ENCODE peak calls at places on chromosomes 3 and 15, in eight cellular contexts. F is AG10803, R is endothelial cell, G is GM12865, I is spleen, K is HFFc6, D is lung, Z is lower lobe of right lung. U is an unnamed sample.

GRCh38 chr3:115512565-115513410 is 110.5 kb upstream of the GAP43 start:
- DNase-seq in I (no peak), G (peak; percentile 11), Z (peak; percentile 48), R (peak; percentile 56), F (peak; percentile 16), D (no peak), K (no peak), U (peak; percentile 71)

GRCh38 chr3:12289562-12289961 is 692 bp downstream of the PPARG start:
- DNase-seq in R (no peak), Z (no peak), I (no peak), G (no peak), F (no peak), D (no peak), K (no peak), U (no peak)

GRCh38 chr3:165742351-165742750 is 94.9 kb downstream of the BCHE start:
- DNase-seq in I (no peak), Z (no peak), F (no peak), G (no peak), K (no peak), D (no peak), R (no peak), U (no peak)

GRCh38 chr3:128076465-128076782 is 24.2 kb downstream of the SEC61A1 start:
- DNase-seq in I (no peak), G (no peak), F (no peak), K (no peak), D (no peak), Z (peak; percentile 61), R (no peak), U (no peak)

GRCh38 chr3:11434017-11434526 is 161.9 kb downstream of the ATG7 start:
- DNase-seq in G (no peak), K (peak; percentile 73), F (peak; percentile 94), I (no peak), Z (no peak), D (peak; percentile 35), R (no peak), U (no peak)

GRCh38 chr15:67738056-67738455 is 87.3 kb upstream of the SKOR1 start:
- DNase-seq in D (no peak), G (no peak), Z (no peak), K (no peak), I (no peak), F (no peak), R (no peak), U (no peak)

GRCh38 chr3:57959407-57960173 is 48.6 kb upstream of the FLNB start:
- DNase-seq in F (no peak), I (no peak), D (no peak), Z (no peak), G (no peak), K (no peak), R (no peak), U (no peak)

GRCh38 chr15:75840659-75841058 is 2.6 kb upstream of the UBE2Q2 start:
- DNase-seq in Z (no peak), F (peak; percentile 72), K (peak; percentile 53), D (no peak), R (no peak), I (no peak), G (no peak), U (no peak)

GRCh38 chr3:194130807-194131589 is 5.0 kb upstream of the HES1 start:
- DNase-seq in G (peak; percentile 92), K (no peak), F (peak; percentile 50), D (peak; percentile 35), R (no peak), Z (no peak), I (no peak), U (no peak)

GRCh38 chr3:195895900-195896360 is 12.4 kb downstream of the TNK2 start:
- DNase-seq in Z (peak; percentile 88), D (peak; percentile 63), G (peak; percentile 68), R (no peak), I (peak; percentile 96), K (peak; percentile 25), F (no peak), U (peak; percentile 66)

GRCh38 chr3:195896361-195897080 is 11.8 kb downstream of the TNK2 start:
- DNase-seq in Z (no peak), G (no peak), R (no peak), F (peak; percentile 84), I (no peak), K (peak; percentile 84), D (no peak), U (no peak)

GRCh38 chr3:195899701-195900425 is 8.5 kb downstream of the TNK2 start:
- DNase-seq in K (no peak), G (no peak), R (no peak), D (no peak), Z (peak; percentile 39), I (peak; percentile 75), F (no peak), U (no peak)

GRCh38 chr3:195897081-195897852 is 11.1 kb downstream of the TNK2 start:
- DNase-seq in I (peak; percentile 79), F (peak; percentile 59), R (no peak), K (peak; percentile 79), G (no peak), Z (no peak), D (no peak), U (no peak)

DNA sequence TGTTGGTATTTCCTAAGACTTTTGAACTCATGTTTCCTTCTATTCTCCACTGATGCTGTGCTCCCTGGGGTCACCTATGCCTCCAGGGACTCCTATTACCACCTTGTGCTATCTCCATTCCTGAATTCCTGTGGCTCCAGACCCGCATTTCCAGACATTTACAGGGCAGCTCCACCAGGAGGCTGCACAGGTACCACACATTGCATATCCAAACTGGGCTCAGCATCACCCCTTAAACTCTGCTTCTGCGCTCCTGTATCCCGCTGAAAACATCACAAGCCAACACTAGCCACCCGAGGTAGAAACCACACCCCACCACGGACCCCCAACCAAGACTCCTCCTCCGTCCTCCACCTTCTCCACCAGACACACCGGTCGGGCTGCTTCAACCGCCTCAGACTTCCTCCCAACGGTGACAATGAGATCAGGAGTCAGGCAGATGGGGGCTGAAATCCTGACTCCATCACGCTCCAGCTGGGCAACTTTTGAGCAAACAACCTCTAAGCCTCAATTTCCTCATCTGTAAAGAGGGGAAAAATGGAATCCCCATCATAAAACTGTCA is 10.4 kb downstream of the TNK2 start:
- DNase-seq in I (peak; percentile 74), G (no peak), R (no peak), Z (no peak), K (no peak), F (no peak), D (no peak), U (peak; percentile 9)
- TF ChIP-seq CTCF in I (no peak), G (no peak), R (no peak), Z (no peak), K (peak; percentile 25), F (no peak), D (no peak), U (no peak)

DNA sequence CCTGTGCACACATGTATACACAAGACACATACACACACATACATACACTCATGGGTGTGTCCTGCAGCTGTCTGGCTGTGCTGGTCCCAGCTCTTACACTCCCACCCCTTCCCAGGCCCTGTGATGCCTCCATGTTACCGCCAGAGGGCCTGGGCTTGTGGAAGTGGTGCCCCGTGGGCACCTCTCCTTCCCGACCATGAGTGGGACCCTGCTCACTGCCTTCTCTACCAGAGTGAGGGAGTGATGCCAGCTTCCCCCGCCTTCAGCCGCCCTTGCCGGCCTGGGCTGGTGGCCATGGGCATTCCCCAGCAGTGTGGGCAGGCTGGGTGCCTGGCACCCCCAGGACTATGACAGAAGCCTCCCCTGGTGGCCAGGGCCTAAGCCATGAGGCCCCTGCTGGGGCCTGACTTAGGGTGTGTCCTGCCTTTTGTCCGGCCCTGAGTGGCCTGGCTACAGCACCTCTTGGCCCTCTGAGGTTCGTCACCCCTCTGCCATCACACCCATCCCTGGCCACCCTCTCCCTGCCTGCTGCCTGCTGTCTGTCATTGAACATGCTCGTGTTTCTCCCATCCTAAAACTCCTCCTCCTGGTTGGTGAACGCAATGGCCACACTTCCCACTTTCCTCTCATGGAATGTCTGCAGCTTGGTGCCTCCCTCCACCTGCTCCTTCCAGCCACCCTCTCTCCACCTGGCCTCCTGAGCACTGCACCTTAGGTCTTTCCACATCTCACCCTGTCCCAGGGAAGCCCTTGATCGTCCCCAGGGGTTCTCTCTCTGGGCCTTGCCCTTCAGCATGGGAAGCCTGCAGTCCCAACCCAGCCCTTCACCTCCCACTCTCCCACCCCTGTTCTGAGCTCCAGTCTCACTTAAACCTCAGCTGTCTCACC is 14.6 kb downstream of the HDAC11 start:
- DNase-seq in D (no peak), K (peak; percentile 27), I (peak; percentile 72), Z (peak; percentile 48), R (peak; percentile 62), G (peak; percentile 46), F (peak; percentile 36), U (peak; percentile 55)
- TF ChIP-seq CTCF in D (no peak), K (peak; percentile 80), I (peak; percentile 63), Z (peak; percentile 42), R (peak; percentile 69), G (peak; percentile 69), F (peak; percentile 66), U (peak; percentile 79)

GRCh38 chr3:154218728-154219127 is 97.5 kb downstream of the ARHGEF26 start:
- DNase-seq in Z (no peak), K (no peak), D (no peak), F (no peak), I (no peak), G (no peak), R (no peak), U (no peak)

GRCh38 chr3:154220462-154220861 is 99.3 kb downstream of the ARHGEF26 start:
- DNase-seq in R (no peak), I (no peak), F (no peak), G (no peak), Z (no peak), K (no peak), D (no peak), U (no peak)

GRCh38 chr3:154214320-154214719 is 93.1 kb downstream of the ARHGEF26 start:
- DNase-seq in I (no peak), R (no peak), Z (no peak), G (no peak), D (no peak), K (no peak), F (peak; percentile 4), U (no peak)

DNA sequence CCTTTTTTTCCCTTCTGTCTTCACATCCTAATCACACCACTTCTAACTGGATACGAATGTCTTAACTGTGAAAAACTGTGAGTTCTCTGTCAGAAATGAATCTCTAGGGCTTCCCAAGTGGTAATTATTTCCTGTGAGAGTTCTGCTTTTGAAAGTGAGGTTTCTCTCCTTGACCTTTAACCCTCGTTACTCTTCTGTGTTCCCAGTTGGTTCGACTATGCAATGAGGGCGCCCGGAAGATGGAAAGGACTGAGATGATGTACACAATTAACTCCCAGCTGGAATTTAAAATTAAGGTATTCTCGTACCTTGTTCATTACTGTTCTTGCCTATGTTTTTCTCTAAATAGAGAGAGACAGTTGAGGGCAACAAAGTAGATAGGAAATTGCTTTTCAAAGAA is 96.5 kb downstream of the ARHGEF26 start:
- DNase-seq in K (no peak), Z (no peak), D (no peak), I (no peak), R (no peak), G (no peak), F (no peak), U (peak; percentile 29)
- TF ChIP-seq CTCF in K (no peak), Z (no peak), D (no peak), I (no peak), R (no peak), G (no peak), F (no peak), U (no peak)

DNA sequence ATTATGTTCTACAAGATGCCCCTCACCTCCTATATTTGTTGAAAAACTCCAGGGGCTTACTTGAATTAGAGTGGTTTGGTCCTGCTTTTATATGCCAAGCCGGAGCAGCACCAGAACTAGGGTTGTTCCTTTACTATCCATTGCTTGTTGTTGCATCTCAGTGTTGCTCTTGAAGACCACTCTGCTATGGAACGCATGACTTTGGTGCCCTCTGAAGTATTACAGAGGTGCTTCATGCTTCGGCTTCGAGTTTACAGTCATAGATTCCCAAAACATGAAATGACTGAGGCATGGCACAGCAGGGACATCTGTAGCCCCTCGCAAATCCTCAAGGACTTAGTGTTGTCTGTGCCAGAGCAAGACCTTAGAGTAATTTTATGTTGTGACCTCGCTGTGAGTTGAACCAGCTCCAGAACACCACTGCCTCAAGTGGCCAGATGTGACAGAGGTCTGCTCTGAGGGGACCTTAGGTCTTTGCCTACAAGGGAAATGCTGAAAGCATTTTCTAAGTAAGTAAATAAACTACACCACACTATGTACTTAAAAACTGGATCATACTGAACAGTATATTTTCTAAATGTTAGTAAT is 67.2 kb upstream of the SIAH2 start:
- DNase-seq in K (no peak), F (no peak), I (no peak), Z (no peak), G (peak; percentile 50), D (no peak), R (no peak), U (no peak)
- TF ChIP-seq CTCF in K (peak; percentile 31), F (peak; percentile 16), I (no peak), Z (no peak), G (peak; percentile 64), D (no peak), R (no peak), U (no peak)

U was measured in glutamatergic neuron.